ENCODE peak calls at places on chromosomes 11 and 22, in four cellular contexts. L, N, F and Z are unnamed samples.

GRCh38 chr11:62792193-62792575 is 378 bp upstream of the TMEM223 start:
- DNase-seq in L (no peak), N (peak; percentile 51), F (no peak), Z (no peak)

GRCh38 chr11:64765841-64766682 is 6.3 kb upstream of the PYGM start:
- DNase-seq in L (no peak), N (no peak), F (no peak), Z (no peak)

GRCh38 chr11:128520206-128520885 is 67.0 kb downstream of the ETS1 start:
- DNase-seq in L (no peak), N (no peak), F (no peak), Z (no peak)

GRCh38 chr11:116813781-116814471 is 9.2 kb downstream of the APOA4 start:
- DNase-seq in L (no peak), N (no peak), F (no peak), Z (peak; percentile 50)

GRCh38 chr11:72821221-72821919 is 7.2 kb downstream of the ATG16L2 start:
- DNase-seq in L (no peak), N (peak; percentile 61), F (no peak), Z (no peak)

GRCh38 chr11:83648610-83649467 is 362.7 kb upstream of the CCDC90B start:
- DNase-seq in L (no peak), N (no peak), F (no peak), Z (peak; percentile 60)

GRCh38 chr22:28222976-28223375 is 303.9 kb upstream of the PITPNB start:
- DNase-seq in L (no peak), N (no peak), F (no peak), Z (no peak)

GRCh38 chr11:126719740-126720139 is 280.8 kb downstream of the KIRREL3 start:
- DNase-seq in L (no peak), N (no peak), F (no peak), Z (no peak)

GRCh38 chr11:108511851-108512474 is 13.8 kb upstream of the POGLUT3 start:
- DNase-seq in L (no peak), N (no peak), F (no peak), Z (no peak)

GRCh38 chr22:46196268-46196667 is 45.9 kb downstream of the PPARA start:
- DNase-seq in L (no peak), N (no peak), F (no peak), Z (no peak)

GRCh38 chr22:44668190-44668885 is 33.7 kb upstream of the PRR5 start:
- DNase-seq in L (peak; percentile 62), N (peak; percentile 80), F (no peak), Z (no peak)

GRCh38 chr22:44668886-44669724 is 32.9 kb upstream of the PRR5 start:
- DNase-seq in L (no peak), N (no peak), F (no peak), Z (no peak)

GRCh38 chr22:44667829-44668189 is 34.2 kb upstream of the PRR5 start:
- DNase-seq in L (no peak), N (no peak), F (no peak), Z (no peak)

GRCh38 chr22:44670220-44670983 is 31.6 kb upstream of the PRR5 start:
- DNase-seq in L (no peak), N (no peak), F (no peak), Z (no peak)

DNA sequence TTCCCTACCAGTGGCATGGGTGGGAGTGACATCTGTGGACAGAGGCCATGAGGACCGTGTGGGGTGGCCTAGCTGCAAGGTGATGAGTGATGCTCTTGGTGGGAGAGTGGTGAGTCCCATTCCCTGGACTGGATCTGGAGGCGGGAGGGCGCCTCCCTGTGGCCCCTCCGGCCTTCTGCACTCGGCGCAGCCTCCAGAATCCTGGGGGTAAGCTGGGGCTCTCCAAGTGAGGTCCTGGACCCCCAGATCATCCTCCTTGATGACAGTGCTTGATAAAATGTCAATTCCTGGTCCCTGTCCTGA is 32.3 kb upstream of the PRR5 start:
- DNase-seq in L (peak; percentile 70), N (peak; percentile 70), F (no peak), Z (no peak)
- TF ChIP-seq SUZ12 in L (no peak), N (no peak), F (no peak), Z (no peak)

DNA sequence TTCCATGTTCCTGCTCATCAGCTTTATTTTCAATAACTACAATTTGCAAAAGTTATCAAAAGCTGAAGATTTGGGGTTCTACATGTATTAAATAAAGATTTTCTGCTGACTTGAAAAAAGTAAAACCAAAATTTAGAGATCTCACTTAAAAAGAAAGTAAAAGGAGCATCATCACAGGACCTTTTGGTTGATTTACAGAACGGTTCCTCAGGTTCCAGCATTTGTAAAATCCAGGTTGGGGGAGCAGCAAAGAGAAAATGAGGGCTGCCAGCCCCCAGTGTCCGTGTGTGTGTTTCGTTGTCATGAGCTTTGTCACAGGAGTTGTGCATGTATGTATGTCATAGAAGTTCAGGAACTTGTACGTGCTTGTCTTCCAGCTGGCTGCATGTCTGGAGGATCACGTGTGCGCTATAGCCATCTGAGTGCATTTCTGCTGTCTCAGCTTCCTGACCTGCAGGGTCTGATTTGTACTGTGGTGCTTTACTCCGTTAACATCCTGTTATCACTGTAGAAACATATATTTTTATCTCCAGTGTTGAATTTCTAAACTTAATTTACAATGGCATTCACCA is 15.8 kb downstream of the MOV10L1 start:
- DNase-seq in L (peak; percentile 20), N (no peak), F (no peak), Z (no peak)
- TF ChIP-seq SUZ12 in L (no peak), N (no peak), F (no peak), Z (no peak)

GRCh38 chr11:86418929-86419328 is 44.2 kb downstream of the CCDC81 start:
- DNase-seq in L (no peak), N (no peak), F (no peak), Z (no peak)
- TF ChIP-seq SUZ12 in L (no peak), N (no peak), F (no peak), Z (no peak)

DNA sequence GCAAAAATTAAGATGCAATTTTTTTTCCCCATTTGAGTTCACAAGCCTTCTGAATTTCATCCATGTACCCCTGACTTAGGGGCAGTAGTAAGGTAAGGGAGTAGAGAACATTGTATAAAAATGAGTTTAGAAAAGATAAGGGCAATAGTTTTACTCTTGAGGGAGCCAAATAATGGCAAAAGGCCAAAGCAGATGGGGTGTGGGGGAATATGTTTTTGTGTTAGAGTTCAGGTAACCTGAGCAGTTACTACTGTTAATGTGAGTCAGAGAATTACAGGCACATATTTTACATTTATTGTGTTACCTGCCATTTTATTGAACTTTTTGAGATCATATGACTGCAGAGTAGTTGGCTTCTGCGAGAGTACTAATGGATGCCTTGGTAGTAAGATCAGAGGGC is 3.1 kb downstream of the EED start:
- DNase-seq in L (no peak), N (no peak), F (no peak), Z (no peak)
- TF ChIP-seq SUZ12 in L (no peak), N (no peak), F (no peak), Z (no peak)

DNA sequence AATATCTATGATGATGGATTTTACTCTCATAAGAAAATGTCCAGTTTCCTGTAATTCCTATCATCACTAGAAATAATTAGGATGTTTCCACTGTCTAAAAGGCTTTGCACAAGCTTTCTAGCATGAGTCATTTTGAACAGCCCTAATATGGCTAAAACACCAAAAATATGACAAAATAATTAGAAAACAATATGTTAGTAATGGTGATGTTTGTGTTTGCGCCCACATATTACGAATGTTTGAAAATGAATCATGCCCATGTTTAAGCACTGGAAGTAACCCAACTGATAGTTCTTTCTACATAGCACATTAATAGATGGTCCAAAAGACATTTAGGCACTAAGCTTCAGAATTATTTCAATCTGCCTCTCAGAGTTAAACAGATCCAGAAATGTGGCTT is 96.0 kb downstream of the TRPC6 start:
- DNase-seq in L (no peak), N (no peak), F (no peak), Z (no peak)
- TF ChIP-seq SUZ12 in L (no peak), N (no peak), F (no peak), Z (no peak)

GRCh38 chr22:19097518-19097917 is 24.7 kb downstream of the DGCR2 start:
- DNase-seq in L (no peak), N (no peak), F (no peak), Z (no peak)

GRCh38 chr22:19096555-19096954 is 25.7 kb downstream of the DGCR2 start:
- DNase-seq in L (no peak), N (no peak), F (no peak), Z (no peak)

GRCh38 chr22:19094393-19094997 is 27.7 kb downstream of the DGCR2 start:
- DNase-seq in L (no peak), N (no peak), F (no peak), Z (no peak)

GRCh38 chr22:19092725-19093124 is 29.5 kb downstream of the DGCR2 start:
- DNase-seq in L (no peak), N (no peak), F (no peak), Z (no peak)

GRCh38 chr22:19098157-19098556 is 24.1 kb downstream of the DGCR2 start:
- DNase-seq in L (no peak), N (no peak), F (no peak), Z (no peak)
- TF ChIP-seq SUZ12 in L (no peak), N (no peak), F (no peak), Z (no peak)